ENCODE peak calls at places on chromosomes 6 and 20, in four cellular contexts. One of them, this sample, is unnamed.
A peak's percentile ranks its signal among the peaks of the same experiment; 100 is the strongest.

GRCh38 chr20:4813839-4814695 is 92.4 kb downstream of the PRND start:
- DNase-seq in GM12878: peak; percentile 91
- DNase-seq in A549: no peak
- DNase-seq in endothelial cell of umbilical vein: peak; percentile 58
- DNase-seq in this sample: peak; percentile 94

GRCh38 chr20:22744341-22745193 is 160.2 kb upstream of the FOXA2 start:
- DNase-seq in A549: no peak
- DNase-seq in endothelial cell of umbilical vein: peak; percentile 12
- DNase-seq in GM12878: no peak
- DNase-seq in this sample: no peak

GRCh38 chr20:1663917-1664316 is 6.3 kb upstream of the SIRPG start:
- DNase-seq in A549: no peak
- DNase-seq in GM12878: no peak
- DNase-seq in endothelial cell of umbilical vein: no peak
- DNase-seq in this sample: peak; percentile 79

GRCh38 chr6:8943073-8943472 is 507.7 kb upstream of the SLC35B3 start:
- DNase-seq in GM12878: no peak
- DNase-seq in A549: no peak
- DNase-seq in endothelial cell of umbilical vein: no peak
- DNase-seq in this sample: no peak

GRCh38 chr6:14141531-14141930 is 24.0 kb downstream of the CD83 start:
- DNase-seq in GM12878: no peak
- DNase-seq in A549: no peak
- DNase-seq in endothelial cell of umbilical vein: no peak
- DNase-seq in this sample: no peak

GRCh38 chr6:57313711-57314471 is 3.5 kb upstream of the PRIM2 start:
- DNase-seq in endothelial cell of umbilical vein: peak; percentile 88
- DNase-seq in GM12878: no peak
- DNase-seq in A549: peak; percentile 74
- DNase-seq in this sample: no peak

GRCh38 chr6:95244749-95245148 is 332.6 kb upstream of the MANEA start:
- DNase-seq in A549: peak; percentile 12
- DNase-seq in endothelial cell of umbilical vein: no peak
- DNase-seq in GM12878: no peak
- DNase-seq in this sample: no peak

GRCh38 chr6:131631625-131632284 is 3.7 kb upstream of the MED23 start:
- DNase-seq in A549: no peak
- DNase-seq in GM12878: no peak
- DNase-seq in endothelial cell of umbilical vein: no peak
- DNase-seq in this sample: no peak

GRCh38 chr6:35312763-35313125 is 15.1 kb downstream of the DEF6 start:
- DNase-seq in GM12878: no peak
- DNase-seq in endothelial cell of umbilical vein: no peak
- DNase-seq in A549: no peak
- DNase-seq in this sample: no peak

GRCh38 chr20:6008254-6008653 is 45.6 kb downstream of the LRRN4 start:
- DNase-seq in endothelial cell of umbilical vein: peak; percentile 74
- DNase-seq in A549: peak; percentile 78
- DNase-seq in GM12878: no peak
- DNase-seq in this sample: peak; percentile 90

GRCh38 chr6:84410377-84410776 is 182.9 kb upstream of the CEP162 start:
- DNase-seq in A549: no peak
- DNase-seq in endothelial cell of umbilical vein: no peak
- DNase-seq in GM12878: no peak
- DNase-seq in this sample: no peak

GRCh38 chr6:166572370-166573261 is 13.9 kb downstream of the RAMACL start:
- DNase-seq in GM12878: no peak
- DNase-seq in endothelial cell of umbilical vein: no peak
- DNase-seq in A549: no peak
- DNase-seq in this sample: peak; percentile 29

GRCh38 chr20:49775229-49775693 is 37.4 kb upstream of the SLC9A8 start:
- DNase-seq in GM12878: no peak
- DNase-seq in endothelial cell of umbilical vein: peak; percentile 98
- DNase-seq in A549: peak; percentile 90
- DNase-seq in this sample: peak; percentile 62

GRCh38 chr6:119090256-119090655 is 11.8 kb upstream of the FAM184A start:
- DNase-seq in endothelial cell of umbilical vein: no peak
- DNase-seq in GM12878: no peak
- DNase-seq in A549: no peak
- DNase-seq in this sample: no peak

GRCh38 chr20:63425846-63426485 is 46.5 kb downstream of the KCNQ2 start:
- DNase-seq in GM12878: no peak
- DNase-seq in endothelial cell of umbilical vein: no peak
- DNase-seq in A549: no peak
- DNase-seq in this sample: no peak

GRCh38 chr6:20534906-20535305 is 649 bp downstream of the CDKAL1 start:
- DNase-seq in GM12878: no peak
- DNase-seq in endothelial cell of umbilical vein: no peak
- DNase-seq in A549: no peak
- DNase-seq in this sample: peak; percentile 16

GRCh38 chr20:19021406-19022117 is 190.9 kb upstream of the SLC24A3 start:
- DNase-seq in A549: no peak
- DNase-seq in GM12878: no peak
- DNase-seq in endothelial cell of umbilical vein: no peak
- DNase-seq in this sample: no peak

GRCh38 chr6:89794324-89794723 is 25.3 kb downstream of the MDN1 start:
- DNase-seq in GM12878: no peak
- DNase-seq in endothelial cell of umbilical vein: no peak
- DNase-seq in A549: no peak
- DNase-seq in this sample: no peak

DNA sequence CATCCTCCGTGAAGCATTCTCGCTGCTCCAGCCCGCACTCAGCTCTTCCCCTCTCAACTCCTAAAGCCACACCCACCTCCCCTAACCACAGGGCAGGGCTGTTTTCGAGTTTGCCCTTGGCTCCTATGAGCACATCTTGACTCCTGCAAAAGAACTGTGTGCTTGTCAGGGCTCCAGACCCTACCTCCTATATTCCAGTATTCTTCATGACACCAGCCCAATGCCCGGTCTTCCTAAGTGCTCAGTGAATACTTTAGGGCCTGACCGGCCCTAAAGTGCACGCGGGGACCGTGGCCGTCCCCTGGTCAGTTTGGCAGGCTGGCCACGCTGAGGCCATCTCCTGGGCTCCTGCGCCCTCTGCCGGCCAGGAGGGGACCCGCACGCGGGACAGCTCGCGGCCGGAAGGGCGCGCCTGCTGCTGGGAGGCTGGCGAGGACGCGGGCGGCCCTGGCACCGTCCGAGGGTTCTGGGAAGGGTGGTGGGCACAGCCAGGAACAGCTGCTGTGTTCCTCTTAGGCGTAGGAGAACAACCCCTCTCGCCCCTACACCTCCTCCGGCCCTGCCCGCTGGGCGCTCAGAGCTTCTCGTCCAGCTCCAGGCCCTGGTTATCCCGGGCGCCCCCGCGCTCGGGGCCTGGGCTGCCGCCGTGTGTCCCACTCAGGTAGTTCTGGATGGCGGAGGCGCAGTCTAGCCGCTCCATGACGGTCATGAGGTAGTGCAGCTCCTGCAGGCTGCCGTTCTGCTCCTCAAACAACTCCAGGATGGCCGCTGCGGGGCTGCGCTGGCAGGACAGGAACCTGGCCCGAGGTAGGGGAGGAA is 11.0 kb downstream of the UNC5CL start:
- DNase-seq in GM12878: peak; percentile 30
- DNase-seq in endothelial cell of umbilical vein: peak; percentile 63
- DNase-seq in A549: peak; percentile 54
- DNase-seq in this sample: peak; percentile 75
- TF ChIP-seq POLR2A in GM12878: peak; percentile 80
- TF ChIP-seq POLR2A in endothelial cell of umbilical vein: no peak
- TF ChIP-seq POLR2A in A549: no peak
- TF ChIP-seq POLR2A in this sample: no peak

DNA sequence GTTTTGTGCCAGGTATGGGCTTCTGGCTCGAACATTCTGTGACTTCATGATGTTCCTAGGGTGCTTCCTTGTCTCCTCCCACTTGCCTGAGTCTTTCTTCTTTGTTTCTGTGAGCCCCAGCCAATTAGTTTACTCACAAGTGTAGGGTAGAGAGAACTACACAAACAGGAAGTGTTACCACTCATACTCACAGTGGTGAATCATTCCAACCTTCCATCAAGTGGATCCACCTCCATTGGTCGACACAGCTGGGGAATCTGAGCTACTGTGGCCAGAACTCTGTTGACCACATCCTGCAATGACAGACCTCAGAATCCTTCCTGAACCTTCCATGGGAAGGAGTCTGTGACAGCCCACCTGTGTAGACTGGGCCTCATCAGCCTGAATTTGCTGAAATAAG is 76.8 kb downstream of the UNC5CL start:
- DNase-seq in A549: peak; percentile 73
- DNase-seq in endothelial cell of umbilical vein: peak; percentile 65
- DNase-seq in GM12878: peak; percentile 36
- DNase-seq in this sample: peak; percentile 68
- TF ChIP-seq MYC in A549: no peak
- TF ChIP-seq MYC in endothelial cell of umbilical vein: no peak
- TF ChIP-seq MYC in GM12878: no peak
- TF ChIP-seq MYC in this sample: no peak

GRCh38 chr6:39279539-39279938 is 34.7 kb downstream of the KCNK17 start:
- DNase-seq in endothelial cell of umbilical vein: no peak
- DNase-seq in A549: no peak
- DNase-seq in GM12878: no peak
- DNase-seq in this sample: no peak
- TF ChIP-seq POLR2A in endothelial cell of umbilical vein: no peak
- TF ChIP-seq POLR2A in A549: no peak
- TF ChIP-seq POLR2A in GM12878: no peak
- TF ChIP-seq POLR2A in this sample: no peak

GRCh38 chr6:127118505-127119360 is at the start of gene RSPO3:
- DNase-seq in GM12878: no peak
- DNase-seq in A549: peak; percentile 81
- DNase-seq in endothelial cell of umbilical vein: peak; percentile 66
- DNase-seq in this sample: peak; percentile 47

GRCh38 chr6:127117979-127118504 is 429 bp upstream of the RSPO3 start:
- DNase-seq in GM12878: no peak
- DNase-seq in A549: no peak
- DNase-seq in endothelial cell of umbilical vein: peak; percentile 52
- DNase-seq in this sample: peak; percentile 12

GRCh38 chr6:127120787-127121636 is 2.5 kb downstream of the RSPO3 start:
- DNase-seq in endothelial cell of umbilical vein: peak; percentile 88
- DNase-seq in A549: peak; percentile 91
- DNase-seq in GM12878: peak; percentile 24
- DNase-seq in this sample: peak; percentile 88

GRCh38 chr6:127120109-127120786 is 1.8 kb downstream of the RSPO3 start:
- DNase-seq in endothelial cell of umbilical vein: no peak
- DNase-seq in A549: peak; percentile 27
- DNase-seq in GM12878: no peak
- DNase-seq in this sample: no peak

DNA sequence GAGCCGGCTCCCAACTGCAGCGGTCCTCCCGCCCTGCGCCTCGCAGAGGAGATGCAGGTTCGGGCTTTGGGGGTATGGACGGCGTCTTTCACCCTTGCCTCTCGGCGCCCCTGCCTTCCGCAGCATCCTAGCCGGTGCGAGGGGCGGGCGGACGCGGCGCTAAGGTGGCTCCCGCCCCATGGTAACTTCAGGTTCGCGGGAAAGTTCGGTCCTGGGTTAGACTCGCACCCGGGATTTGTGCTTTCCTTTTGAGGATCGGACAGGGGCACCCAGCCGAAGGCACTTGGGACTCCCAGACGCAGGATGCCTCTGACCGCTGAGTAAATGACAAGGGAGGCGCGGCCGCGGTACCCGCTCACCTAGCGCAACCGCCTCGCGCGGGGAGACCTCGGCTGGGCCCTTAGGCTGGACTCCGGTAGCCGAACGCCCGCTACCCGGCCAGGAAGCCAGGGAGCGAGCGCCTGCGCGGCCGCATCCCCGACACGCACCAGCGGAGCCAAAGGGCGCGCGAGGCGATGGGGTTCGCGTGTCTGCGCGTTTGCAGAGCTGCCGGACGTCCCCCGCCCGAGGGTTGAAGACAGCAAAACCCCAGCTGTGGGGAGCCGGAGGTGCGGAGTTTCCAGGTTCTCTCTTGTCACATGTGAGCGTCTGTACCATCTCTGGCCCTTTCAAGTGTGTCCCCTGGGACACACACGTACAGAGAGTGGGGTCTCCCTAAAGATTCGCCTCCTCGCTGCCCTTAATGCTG is 1.1 kb downstream of the RSPO3 start:
- DNase-seq in GM12878: no peak
- DNase-seq in endothelial cell of umbilical vein: peak; percentile 35
- DNase-seq in A549: no peak
- DNase-seq in this sample: peak; percentile 12
- TF ChIP-seq MYC in GM12878: no peak
- TF ChIP-seq MYC in endothelial cell of umbilical vein: no peak
- TF ChIP-seq MYC in A549: no peak
- TF ChIP-seq MYC in this sample: no peak

DNA sequence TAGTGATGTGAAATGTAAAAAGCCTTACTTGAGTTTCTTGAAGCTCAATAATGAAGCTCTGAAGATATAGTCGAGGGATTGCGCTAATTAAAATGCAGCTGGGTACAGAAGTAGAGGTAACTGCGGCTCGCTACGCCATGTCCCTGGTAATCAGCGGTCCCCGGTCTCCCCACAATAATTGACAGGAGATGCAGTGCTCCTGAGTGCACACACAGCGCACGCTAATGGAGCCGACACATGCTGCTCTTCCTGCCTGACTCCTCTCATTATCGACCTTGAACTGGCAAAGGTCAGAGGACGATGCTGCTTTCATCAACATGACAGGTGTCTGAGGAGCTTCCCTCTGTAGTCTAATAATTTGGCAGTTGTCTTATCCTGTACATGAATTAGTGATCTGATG is 365.9 kb downstream of the RNF144B start:
- DNase-seq in A549: no peak
- DNase-seq in endothelial cell of umbilical vein: no peak
- DNase-seq in GM12878: no peak
- DNase-seq in this sample: no peak
- TF ChIP-seq POLR2A in A549: no peak
- TF ChIP-seq POLR2A in endothelial cell of umbilical vein: no peak
- TF ChIP-seq POLR2A in GM12878: no peak
- TF ChIP-seq POLR2A in this sample: no peak

DNA sequence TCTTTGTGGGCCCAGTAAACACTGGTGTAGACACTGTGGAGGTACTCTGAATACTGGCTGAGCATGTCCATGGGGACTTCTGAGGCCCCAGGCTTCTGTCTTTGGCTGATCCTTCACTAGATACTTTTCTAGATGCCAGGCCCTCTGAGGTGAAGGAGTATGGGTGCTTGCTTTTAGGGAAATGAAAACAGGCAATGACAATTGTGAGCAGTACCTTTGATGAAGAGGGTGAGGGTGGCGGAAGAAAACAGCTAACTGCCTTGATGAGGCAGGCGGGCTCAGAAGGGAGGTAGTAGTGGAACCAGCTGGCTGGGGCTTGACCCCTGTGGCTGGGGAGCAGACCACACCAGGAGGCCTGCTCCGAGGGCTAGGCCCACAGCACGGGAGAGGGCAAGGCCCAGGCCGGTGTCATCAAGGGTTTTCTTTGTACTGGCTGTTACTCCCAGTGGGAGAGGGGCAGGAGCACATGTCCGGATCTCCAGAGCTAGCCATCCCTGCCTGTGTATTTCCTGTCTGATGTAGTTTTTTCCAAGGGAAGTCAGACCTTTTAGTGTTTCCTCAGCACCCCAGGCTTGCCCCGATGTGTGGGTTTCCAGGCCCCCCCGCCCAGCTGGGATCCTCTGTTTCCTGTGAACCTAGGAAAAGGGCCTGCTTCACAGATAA is 3.9 kb downstream of the PLCG1 start:
- DNase-seq in endothelial cell of umbilical vein: peak; percentile 86
- DNase-seq in A549: no peak
- DNase-seq in GM12878: no peak
- DNase-seq in this sample: no peak
- TF ChIP-seq MYC in endothelial cell of umbilical vein: peak; percentile 79
- TF ChIP-seq MYC in A549: no peak
- TF ChIP-seq MYC in GM12878: no peak
- TF ChIP-seq MYC in this sample: no peak

This sample was measured in NB4.